ENCODE peak calls at places on chromosomes 16 and 17, in four cellular contexts. J is stimulated activated CD8-positive, alpha-beta memory T cell treated with anti-CD3 and anti-CD28 coated beads, Interleukin-4, amount 100 ng/mL, for 1 hour; M is GM04504; K is NCI-H2081. O is an unnamed sample.

GRCh38 chr17:31487648-31488263 is 96.3 kb downstream of the RAB11FIP4 start:
- DNase-seq in J (peak), M (no peak), K (peak), O (peak)

GRCh38 chr17:68646626-68647526 is 45.7 kb upstream of the FAM20A start:
- DNase-seq in J (no peak), M (no peak), K (no peak), O (no peak)

GRCh38 chr17:50649042-50649908 is 14.6 kb downstream of the ABCC3 start:
- DNase-seq in J (no peak), M (no peak), K (no peak), O (no peak)

GRCh38 chr16:30715777-30716445 is 16.9 kb downstream of the SRCAP start:
- DNase-seq in J (no peak), M (no peak), K (no peak), O (no peak)

GRCh38 chr16:72921106-72921505 is 126.8 kb downstream of the ZFHX3 start:
- DNase-seq in J (no peak), M (no peak), K (no peak), O (no peak)

GRCh38 chr17:79923974-79924638 is 84.9 kb upstream of the CBX4 start:
- DNase-seq in J (no peak), M (no peak), K (no peak), O (peak)

GRCh38 chr17:17103160-17103559 is 60.9 kb downstream of the MPRIP start:
- DNase-seq in J (no peak), M (no peak), K (no peak), O (no peak)

GRCh38 chr17:27354491-27355081 is 60.7 kb downstream of the WSB1 start:
- DNase-seq in J (no peak), M (no peak), K (no peak), O (no peak)

GRCh38 chr17:32567086-32567485 is 80.3 kb downstream of the CDK5R1 start:
- DNase-seq in J (no peak), M (no peak), K (no peak), O (no peak)

GRCh38 chr17:79626156-79626890 is 15.5 kb upstream of the RBFOX3 start:
- DNase-seq in J (no peak), M (no peak), K (no peak), O (no peak)

GRCh38 chr16:79418588-79418987 is 181.9 kb downstream of the MAF start:
- DNase-seq in J (no peak), M (no peak), K (no peak), O (no peak)

GRCh38 chr17:965311-965989 is 14.1 kb downstream of the NXN start:
- DNase-seq in J (no peak), M (no peak), K (no peak), O (no peak)

GRCh38 chr17:14622622-14623101 is 321.8 kb downstream of the HS3ST3B1 start:
- DNase-seq in J (no peak), M (peak), K (no peak), O (no peak)

GRCh38 chr16:15708997-15709396 is 59.0 kb downstream of the NDE1 start:
- DNase-seq in J (no peak), M (no peak), K (no peak), O (no peak)

GRCh38 chr17:75819116-75819515 is 25.1 kb downstream of the UNC13D start:
- DNase-seq in J (no peak), M (no peak), K (no peak), O (no peak)

GRCh38 chr17:47732399-47733046 is 513 bp upstream of the TBX21 start:
- DNase-seq in J (no peak), M (no peak), K (no peak), O (no peak)

GRCh38 chr16:49725651-49726050 is 130.3 kb downstream of the ZNF423 start:
- DNase-seq in J (no peak), M (no peak), K (no peak), O (no peak)

GRCh38 chr16:75000481-75001081 is 1.8 kb downstream of the ZNRF1 start:
- DNase-seq in J (no peak), M (no peak), K (no peak), O (no peak)

GRCh38 chr16:11327277-11328171 is 17.7 kb upstream of the RMI2 start:
- DNase-seq in J (no peak), M (no peak), K (no peak), O (no peak)

GRCh38 chr17:73644145-73645049 is at the start of gene SDK2:
- DNase-seq in J (no peak), M (no peak), K (peak), O (no peak)

GRCh38 chr17:41521574-41522261 is 3.0 kb upstream of the KRT15 start:
- DNase-seq in J (no peak), M (peak), K (no peak), O (peak)

GRCh38 chr16:30090607-30091332 is 954 bp downstream of the TBX6 start:
- DNase-seq in J (no peak), M (no peak), K (no peak), O (no peak)

GRCh38 chr16:82782715-82783251 is 156.0 kb downstream of the CDH13 start:
- DNase-seq in J (no peak), M (no peak), K (peak), O (no peak)

GRCh38 chr16:15967223-15967546 is 17.8 kb downstream of the ABCC1 start:
- DNase-seq in J (no peak), M (no peak), K (no peak), O (no peak)

GRCh38 chr17:73539176-73539575 is 105.1 kb downstream of the SDK2 start:
- DNase-seq in J (no peak), M (no peak), K (no peak), O (no peak)

GRCh38 chr17:1344521-1344920 is 55.5 kb downstream of the YWHAE start:
- DNase-seq in J (no peak), M (no peak), K (no peak), O (no peak)